ENCODE peak calls at places on chromosomes 6 and 20, in ten cellular contexts. B is GM06990, K is PC-3, M is choroid plexus epithelial cell, F is endodermal cell, P is AG04450, H is cardiac fibroblast, R is OCI-LY7, D is fibroblast of the aortic adventitia, V is left ventricle myocardium inferior. N is an unnamed sample.

GRCh38 chr6:128690063-128690462 is 169.7 kb upstream of the PTPRK start:
- DNase-seq in B (no peak), M (no peak), H (no peak), D (no peak), V (no peak), P (no peak), F (no peak), R (no peak), K (no peak), N (no peak)

GRCh38 chr6:43891072-43891870 is 121.3 kb downstream of the VEGFA start:
- DNase-seq in D (no peak), H (no peak), P (no peak), M (no peak), V (no peak), B (no peak), F (peak), R (no peak), K (no peak), N (no peak)

GRCh38 chr6:84150680-84151079 is 76.8 kb downstream of the CEP162 start:
- DNase-seq in H (peak), P (peak), R (no peak), B (no peak), F (no peak), D (peak), K (no peak), M (peak), V (no peak), N (peak)

GRCh38 chr20:7596541-7596940 is 343.7 kb downstream of the HAO1 start:
- DNase-seq in V (no peak), M (no peak), K (no peak), H (no peak), F (no peak), P (no peak), B (peak), D (no peak), R (no peak), N (no peak)

GRCh38 chr20:46128310-46129151 is 10.4 kb downstream of the CD40 start:
- DNase-seq in P (no peak), V (no peak), K (no peak), R (peak), M (peak), F (peak), D (peak), H (peak), B (no peak), N (no peak)

GRCh38 chr6:147633191-147633590 is 124.7 kb downstream of the SAMD5 start:
- DNase-seq in H (no peak), F (no peak), K (no peak), D (no peak), B (no peak), P (no peak), R (no peak), V (no peak), M (no peak), N (no peak)

GRCh38 chr20:59994697-59995122 is 36.5 kb downstream of the CDH26 start:
- DNase-seq in V (peak), M (peak), K (peak), H (peak), F (peak), P (no peak), D (peak), R (no peak), B (no peak), N (no peak)

GRCh38 chr6:49713346-49713745 is at the start of gene CRISP2:
- DNase-seq in F (peak), V (no peak), H (no peak), M (no peak), K (no peak), D (no peak), B (no peak), P (no peak), R (no peak), N (no peak)

GRCh38 chr6:13794184-13794583 is 20.2 kb downstream of the MCUR1 start:
- DNase-seq in K (peak), R (no peak), B (no peak), P (peak), V (no peak), M (peak), F (no peak), D (peak), H (peak), N (peak)

DNA sequence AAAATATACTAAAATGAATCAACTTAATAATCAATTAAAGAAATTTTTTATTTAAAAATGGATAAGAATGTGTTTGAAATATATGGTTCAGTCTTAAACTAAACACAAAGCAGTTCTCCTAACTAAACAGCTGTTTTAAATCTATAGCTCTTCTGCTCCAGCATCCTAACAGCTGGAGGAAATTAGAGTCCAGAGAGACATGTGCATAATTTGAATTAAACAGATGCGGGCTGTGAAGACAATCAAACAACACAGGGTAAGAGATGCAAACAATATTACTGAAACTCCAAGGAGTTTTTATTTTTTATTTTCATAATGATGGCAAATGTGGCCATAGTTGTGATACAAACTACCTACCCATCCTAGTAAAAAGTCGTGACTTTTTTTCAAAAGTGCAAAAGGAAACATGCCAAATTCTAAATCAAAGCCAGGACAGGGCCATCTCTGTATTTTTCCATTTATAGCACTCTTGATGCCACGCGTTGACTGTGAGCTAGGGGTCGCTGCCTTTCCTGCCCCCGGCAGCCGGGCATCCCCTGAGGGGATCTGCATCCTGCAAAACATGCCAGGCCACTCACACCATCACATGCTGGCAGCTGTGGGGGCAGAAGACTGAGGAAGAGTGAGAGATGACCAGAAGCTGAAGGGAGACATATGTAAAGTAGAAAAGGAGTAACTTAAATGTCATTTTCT is 310.6 kb downstream of the PRKN start:
- DNase-seq in D (no peak), M (no peak), V (no peak), H (no peak), R (no peak), P (no peak), K (no peak), F (no peak), B (no peak), N (no peak)
- TF ChIP-seq CTCF in D (no peak), M (no peak), V (no peak), H (no peak), R (no peak), P (no peak), K (no peak), F (no peak), B (no peak), N (no peak)

GRCh38 chr6:154229796-154230195 is 126.8 kb downstream of the IPCEF1 start:
- DNase-seq in F (no peak), M (no peak), P (no peak), H (no peak), D (no peak), B (peak), V (no peak), K (no peak), R (no peak), N (no peak)
- H3K4me3 ChIP-seq in F (no peak), M (no peak), P (no peak), H (no peak), D (no peak), B (peak), V (no peak), K (no peak), R (no peak), N (no peak)

GRCh38 chr6:41426888-41427641 is 91.7 kb downstream of the NCR2 start:
- DNase-seq in H (no peak), V (no peak), F (peak), P (no peak), K (no peak), B (no peak), R (no peak), M (no peak), D (no peak), N (no peak)

GRCh38 chr6:41426438-41426851 is 91.0 kb downstream of the NCR2 start:
- DNase-seq in M (peak), H (no peak), B (peak), F (peak), P (no peak), K (no peak), V (no peak), D (no peak), R (peak), N (peak)

GRCh38 chr6:41428402-41428994 is 93.1 kb downstream of the NCR2 start:
- DNase-seq in D (no peak), M (peak), H (no peak), K (no peak), V (no peak), B (no peak), P (no peak), R (no peak), F (no peak), N (peak)

GRCh38 chr6:41428995-41429417 is 93.6 kb downstream of the NCR2 start:
- DNase-seq in P (no peak), K (peak), H (peak), M (peak), D (peak), V (peak), B (no peak), F (peak), R (no peak), N (peak)

GRCh38 chr6:41427642-41428401 is 92.4 kb downstream of the NCR2 start:
- DNase-seq in M (no peak), F (peak), R (no peak), K (peak), D (no peak), H (no peak), P (no peak), B (peak), V (peak), N (no peak)
- TF ChIP-seq CTCF in M (no peak), F (peak), R (no peak), K (no peak), D (no peak), H (no peak), P (no peak), B (no peak), V (peak), N (no peak)

GRCh38 chr6:71205336-71205956 is 83.2 kb upstream of the OGFRL1 start:
- DNase-seq in P (no peak), K (no peak), D (no peak), R (no peak), M (peak), V (no peak), B (no peak), F (no peak), H (peak), N (peak)

GRCh38 chr6:71203211-71203610 is 85.4 kb upstream of the OGFRL1 start:
- DNase-seq in P (no peak), K (no peak), B (no peak), D (no peak), R (no peak), M (no peak), F (no peak), H (no peak), V (no peak), N (no peak)

GRCh38 chr6:71204741-71205140 is 83.9 kb upstream of the OGFRL1 start:
- DNase-seq in V (no peak), F (no peak), D (no peak), B (no peak), M (no peak), R (no peak), H (no peak), K (no peak), P (no peak), N (no peak)

GRCh38 chr6:71209206-71209605 is 79.4 kb upstream of the OGFRL1 start:
- DNase-seq in D (no peak), P (no peak), V (no peak), B (no peak), R (no peak), K (no peak), M (no peak), F (no peak), H (no peak), N (no peak)

DNA sequence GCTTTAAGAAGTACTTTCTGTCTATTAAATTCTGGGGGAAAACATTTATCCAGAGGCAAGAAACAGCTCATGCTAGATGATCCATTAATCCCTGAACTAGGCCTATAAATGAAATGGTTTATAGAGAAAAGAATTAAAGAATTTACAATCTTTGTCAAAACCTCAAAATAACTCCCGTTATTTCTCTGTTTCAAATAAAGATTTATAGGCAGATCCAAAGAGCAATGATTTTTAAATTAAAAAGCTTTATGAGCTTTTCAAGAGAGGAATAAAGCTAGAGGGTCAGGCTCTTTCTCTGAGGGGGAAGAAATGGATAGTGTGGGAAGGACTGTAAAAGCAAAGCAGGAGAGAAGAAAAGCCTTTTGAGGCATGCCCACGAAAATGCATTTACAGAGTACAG is 82.5 kb upstream of the OGFRL1 start:
- DNase-seq in D (no peak), P (no peak), K (no peak), F (no peak), R (no peak), B (no peak), V (no peak), H (no peak), M (no peak), N (peak)
- H3K4me3 ChIP-seq in D (no peak), P (no peak), K (no peak), F (no peak), R (no peak), B (no peak), V (no peak), H (no peak), M (no peak), N (no peak)

GRCh38 chr6:130760006-130760405 is 67.2 kb upstream of the SMLR1 start:
- DNase-seq in H (peak), B (no peak), M (peak), R (peak), D (peak), K (peak), F (peak), P (no peak), V (no peak), N (peak)
- TF ChIP-seq CTCF in H (peak), B (peak), M (peak), R (peak), D (peak), K (peak), F (peak), P (peak), V (no peak), N (peak)

GRCh38 chr6:159043236-159043635 is 1.6 kb downstream of the TAGAP start:
- DNase-seq in D (no peak), F (no peak), B (no peak), R (peak), H (no peak), M (peak), P (no peak), V (no peak), K (no peak), N (no peak)

GRCh38 chr6:159044899-159045727 is at the start of gene TAGAP:
- DNase-seq in F (no peak), D (no peak), P (no peak), V (peak), R (peak), M (peak), B (peak), K (no peak), H (peak), N (no peak)

GRCh38 chr6:159042824-159043181 is 2.0 kb downstream of the TAGAP start:
- DNase-seq in P (no peak), R (no peak), B (no peak), M (no peak), V (no peak), D (no peak), F (no peak), H (no peak), K (no peak), N (no peak)

GRCh38 chr6:159042003-159042823 is 2.6 kb downstream of the TAGAP start:
- DNase-seq in F (peak), D (peak), R (peak), H (peak), P (peak), B (peak), V (no peak), M (peak), K (peak), N (peak)

DNA sequence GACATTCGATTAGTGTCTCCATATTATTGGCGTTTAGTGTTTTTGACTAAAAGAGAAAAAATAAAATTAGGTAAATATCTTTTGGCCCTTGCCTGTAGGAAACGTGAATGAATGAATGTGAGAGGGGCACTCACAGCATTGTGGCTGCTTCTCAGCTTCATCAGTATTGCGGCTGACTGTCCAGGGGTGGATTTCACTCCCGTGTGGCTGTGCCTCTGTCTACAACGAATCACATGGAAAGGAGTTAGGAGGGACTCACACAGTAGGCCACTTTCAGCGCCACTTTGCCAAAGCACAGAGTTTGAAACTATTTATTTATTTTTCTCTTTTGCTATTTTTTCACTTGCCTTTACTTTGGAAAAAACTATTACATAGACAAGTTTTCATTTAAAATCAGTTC is 805 bp downstream of the TAGAP start:
- DNase-seq in H (no peak), V (no peak), M (no peak), P (no peak), K (no peak), R (peak), F (no peak), D (no peak), B (no peak), N (no peak)
- H3K4me3 ChIP-seq in H (no peak), V (peak), M (no peak), P (no peak), K (no peak), R (peak), F (no peak), D (no peak), B (peak), N (no peak)

GRCh38 chr6:168132531-168133184 is 53.6 kb upstream of the FRMD1 start:
- DNase-seq in F (peak), V (peak), B (no peak), K (peak), P (peak), R (no peak), M (peak), D (peak), H (peak), N (peak)
- TF ChIP-seq CTCF in F (peak), V (peak), B (no peak), K (peak), P (peak), R (no peak), M (peak), D (peak), H (peak), N (peak)

GRCh38 chr6:155420492-155420891 is 35.1 kb downstream of the NOX3 start:
- DNase-seq in R (no peak), F (no peak), P (no peak), V (no peak), H (no peak), M (no peak), K (no peak), D (no peak), B (no peak), N (no peak)
- H3K4me3 ChIP-seq in R (no peak), F (no peak), P (no peak), V (no peak), H (no peak), M (no peak), K (no peak), D (no peak), B (no peak), N (no peak)